ENCODE peak calls at places on chromosomes 2 and 18, in ten cellular contexts. H is T-cell; X is fibroblast of mammary gland; I is NB4; S is activated T-cell treated with anti-CD3 and anti-CD28 coated beads, Interleukin-2, amount 50 U/mL, for 24 hours; F is NCI-H510A treated with DMSO at 0.1 percent for 48 hours; J is iris pigment epithelial cell; O is A549; V is GDM1; Y is heart left ventricle. A is an unnamed sample.

GRCh38 chr2:62641410-62641843 is 64.1 kb upstream of the EHBP1 start:
- DNase-seq in H (no peak), X (no peak), I (no peak), S (no peak), F (no peak), J (peak; percentile 28), O (peak; percentile 35), V (no peak), Y (no peak), A (no peak)

GRCh38 chr2:113324684-113325160 is 46.0 kb upstream of the PAX8 start:
- DNase-seq in H (peak; percentile 25), X (peak; percentile 75), I (peak; percentile 67), S (peak; percentile 66), F (peak; percentile 50), J (peak; percentile 48), O (peak; percentile 85), V (peak; percentile 29), Y (peak; percentile 34), A (peak; percentile 23)

GRCh38 chr2:168495524-168495923 is 39.5 kb downstream of the CERS6 start:
- DNase-seq in H (no peak), X (no peak), I (no peak), S (no peak), F (no peak), J (no peak), O (no peak), V (no peak), Y (no peak), A (no peak)

GRCh38 chr2:224165901-224166319 is 126.8 kb upstream of the SERPINE2 start:
- DNase-seq in H (no peak), X (peak; percentile 37), I (no peak), S (no peak), F (no peak), J (no peak), O (no peak), V (no peak), Y (no peak), A (no peak)

GRCh38 chr2:173571021-173571821 is 216.5 kb downstream of the CDCA7 start:
- DNase-seq in H (no peak), X (peak; percentile 53), I (peak; percentile 38), S (no peak), F (peak; percentile 99), J (peak; percentile 29), O (peak; percentile 75), V (no peak), Y (no peak), A (no peak)

GRCh38 chr2:237450108-237450507 is 36.1 kb upstream of the COL6A3 start:
- DNase-seq in H (no peak), X (no peak), I (no peak), S (peak; percentile 26), F (no peak), J (no peak), O (no peak), V (no peak), Y (no peak), A (no peak)

GRCh38 chr2:69817739-69818494 is 11.5 kb upstream of the GMCL1 start:
- DNase-seq in H (no peak), X (no peak), I (no peak), S (no peak), F (no peak), J (peak; percentile 8), O (no peak), V (no peak), Y (no peak), A (no peak)

GRCh38 chr2:205685314-205686230 is 3.3 kb downstream of the NRP2 start:
- DNase-seq in H (no peak), X (peak; percentile 53), I (no peak), S (no peak), F (peak; percentile 58), J (peak; percentile 72), O (peak; percentile 60), V (no peak), Y (no peak), A (no peak)

GRCh38 chr2:99864561-99865216 is 277.7 kb downstream of the AFF3 start:
- DNase-seq in H (no peak), X (peak; percentile 74), I (no peak), S (no peak), F (no peak), J (peak; percentile 74), O (no peak), V (no peak), Y (peak; percentile 32), A (no peak)

GRCh38 chr2:176085861-176086771 is 2.4 kb upstream of the EVX2 start:
- DNase-seq in H (no peak), X (peak; percentile 38), I (peak; percentile 80), S (peak; percentile 26), F (peak; percentile 53), J (peak; percentile 36), O (peak; percentile 55), V (no peak), Y (no peak), A (no peak)

GRCh38 chr18:74734013-74734444 is 136.4 kb downstream of the ZNF407 start:
- DNase-seq in H (no peak), X (no peak), I (no peak), S (no peak), F (peak; percentile 81), J (no peak), O (no peak), V (no peak), Y (no peak), A (no peak)

GRCh38 chr2:50885948-50886347 is 146.0 kb downstream of the NRXN1 start:
- DNase-seq in H (no peak), X (no peak), I (no peak), S (no peak), F (peak; percentile 28), J (no peak), O (no peak), V (no peak), Y (no peak), A (no peak)

GRCh38 chr2:47339745-47340541 is 63.0 kb upstream of the MSH2 start:
- DNase-seq in H (no peak), X (peak; percentile 67), I (peak; percentile 74), S (no peak), F (peak; percentile 97), J (peak; percentile 71), O (peak; percentile 59), V (no peak), Y (no peak), A (no peak)